ENCODE peak calls at places on chromosomes 4 and X, in five cellular contexts. X is GM04503, F is SHP77, L is mesenchymal stem cell, M is D341Med. U is an unnamed sample.

GRCh38 chr4:101678180-101678579 is 112.3 kb upstream of the BANK1 start:
- DNase-seq in X (no peak), F (no peak), L (peak), M (no peak), U (no peak)

GRCh38 chr4:186149872-186150271 is 41.5 kb upstream of the CYP4V2 start:
- DNase-seq in X (no peak), F (peak), L (no peak), M (no peak), U (peak)

GRCh38 chrX:15564981-15565579 is 35.7 kb downstream of the ACE2 start:
- DNase-seq in X (peak), F (peak), L (peak), M (peak), U (peak)

GRCh38 chrX:85309717-85310116 is 65.9 kb downstream of the ZNF711 start:
- DNase-seq in X (no peak), F (no peak), L (no peak), M (no peak), U (no peak)

GRCh38 chr4:15515106-15515505 is 45.4 kb downstream of the CC2D2A start:
- DNase-seq in X (no peak), F (no peak), L (no peak), M (no peak), U (no peak)

GRCh38 chr4:20662851-20663250 is 37.4 kb upstream of the PACRGL start:
- DNase-seq in X (no peak), F (no peak), L (no peak), M (no peak), U (no peak)

GRCh38 chr4:176569301-176569700 is 223.4 kb downstream of the VEGFC start:
- DNase-seq in X (no peak), F (no peak), L (no peak), M (no peak), U (no peak)

GRCh38 chrX:56728752-56729151 is 291 bp upstream of the NBDY start:
- DNase-seq in X (no peak), F (peak), L (peak), M (peak), U (peak)